ENCODE peak calls at places on chromosome 7, in eight cellular contexts. One of them, this sample, is unnamed.

GRCh38 chr7:144038887-144039286 is 9.9 kb upstream of the OR2A5 start:
- DNase-seq in activated naive CD8-positive, alpha-beta T cell treated with anti-CD3 and anti-CD28 coated beads, Interleukin-2, amount 50 U/mL, for 24 hours: no peak
- DNase-seq in GOT3: no peak
- DNase-seq in central memory CD4-positive, alpha-beta T cell: no peak
- DNase-seq in neuronal stem cell: no peak
- DNase-seq in T-helper 1 cell: no peak
- DNase-seq in A549: no peak
- DNase-seq in SJSA1: no peak
- DNase-seq in this sample: no peak

GRCh38 chr7:104230606-104231005 is 22.8 kb upstream of the ORC5 start:
- DNase-seq in activated naive CD8-positive, alpha-beta T cell treated with anti-CD3 and anti-CD28 coated beads, Interleukin-2, amount 50 U/mL, for 24 hours: no peak
- DNase-seq in GOT3: no peak
- DNase-seq in central memory CD4-positive, alpha-beta T cell: no peak
- DNase-seq in neuronal stem cell: no peak
- DNase-seq in T-helper 1 cell: no peak
- DNase-seq in A549: no peak
- DNase-seq in SJSA1: no peak
- DNase-seq in this sample: no peak

GRCh38 chr7:66043681-66044497 is 31.7 kb upstream of the ASL start:
- DNase-seq in activated naive CD8-positive, alpha-beta T cell treated with anti-CD3 and anti-CD28 coated beads, Interleukin-2, amount 50 U/mL, for 24 hours: peak; percentile 29
- DNase-seq in GOT3: no peak
- DNase-seq in central memory CD4-positive, alpha-beta T cell: no peak
- DNase-seq in neuronal stem cell: no peak
- DNase-seq in T-helper 1 cell: peak; percentile 7
- DNase-seq in A549: no peak
- DNase-seq in SJSA1: no peak
- DNase-seq in this sample: peak; percentile 31

GRCh38 chr7:22332481-22332880 is 24.5 kb downstream of the RAPGEF5 start:
- DNase-seq in activated naive CD8-positive, alpha-beta T cell treated with anti-CD3 and anti-CD28 coated beads, Interleukin-2, amount 50 U/mL, for 24 hours: no peak
- DNase-seq in GOT3: no peak
- DNase-seq in central memory CD4-positive, alpha-beta T cell: no peak
- DNase-seq in neuronal stem cell: no peak
- DNase-seq in T-helper 1 cell: no peak
- DNase-seq in A549: no peak
- DNase-seq in SJSA1: no peak
- DNase-seq in this sample: no peak

GRCh38 chr7:50508471-50508943 is 56.7 kb downstream of the DDC start:
- DNase-seq in activated naive CD8-positive, alpha-beta T cell treated with anti-CD3 and anti-CD28 coated beads, Interleukin-2, amount 50 U/mL, for 24 hours: no peak
- DNase-seq in GOT3: no peak
- DNase-seq in central memory CD4-positive, alpha-beta T cell: no peak
- DNase-seq in neuronal stem cell: no peak
- DNase-seq in T-helper 1 cell: no peak
- DNase-seq in A549: no peak
- DNase-seq in SJSA1: no peak
- DNase-seq in this sample: no peak

GRCh38 chr7:44142028-44142427 is 896 bp upstream of the MYL7 start:
- DNase-seq in activated naive CD8-positive, alpha-beta T cell treated with anti-CD3 and anti-CD28 coated beads, Interleukin-2, amount 50 U/mL, for 24 hours: no peak
- DNase-seq in GOT3: no peak
- DNase-seq in central memory CD4-positive, alpha-beta T cell: no peak
- DNase-seq in neuronal stem cell: no peak
- DNase-seq in T-helper 1 cell: no peak
- DNase-seq in A549: no peak
- DNase-seq in SJSA1: no peak
- DNase-seq in this sample: no peak

GRCh38 chr7:140165422-140165821 is 11.4 kb downstream of the KDM7A start:
- DNase-seq in activated naive CD8-positive, alpha-beta T cell treated with anti-CD3 and anti-CD28 coated beads, Interleukin-2, amount 50 U/mL, for 24 hours: no peak
- DNase-seq in GOT3: no peak
- DNase-seq in central memory CD4-positive, alpha-beta T cell: no peak
- DNase-seq in neuronal stem cell: no peak
- DNase-seq in T-helper 1 cell: no peak
- DNase-seq in A549: peak; percentile 50
- DNase-seq in SJSA1: no peak
- DNase-seq in this sample: peak; percentile 89

GRCh38 chr7:106289848-106290247 is 5.1 kb upstream of the NAMPT start:
- DNase-seq in activated naive CD8-positive, alpha-beta T cell treated with anti-CD3 and anti-CD28 coated beads, Interleukin-2, amount 50 U/mL, for 24 hours: no peak
- DNase-seq in GOT3: no peak
- DNase-seq in central memory CD4-positive, alpha-beta T cell: no peak
- DNase-seq in neuronal stem cell: no peak
- DNase-seq in T-helper 1 cell: no peak
- DNase-seq in A549: no peak
- DNase-seq in SJSA1: no peak
- DNase-seq in this sample: peak; percentile 4

GRCh38 chr7:157525501-157525915 is 188.7 kb downstream of the DNAJB6 start:
- DNase-seq in activated naive CD8-positive, alpha-beta T cell treated with anti-CD3 and anti-CD28 coated beads, Interleukin-2, amount 50 U/mL, for 24 hours: no peak
- DNase-seq in GOT3: no peak
- DNase-seq in central memory CD4-positive, alpha-beta T cell: no peak
- DNase-seq in neuronal stem cell: no peak
- DNase-seq in T-helper 1 cell: no peak
- DNase-seq in A549: peak; percentile 58
- DNase-seq in SJSA1: no peak
- DNase-seq in this sample: no peak

GRCh38 chr7:25671087-25671486 is 442.8 kb upstream of the NPVF start:
- DNase-seq in activated naive CD8-positive, alpha-beta T cell treated with anti-CD3 and anti-CD28 coated beads, Interleukin-2, amount 50 U/mL, for 24 hours: no peak
- DNase-seq in GOT3: no peak
- DNase-seq in central memory CD4-positive, alpha-beta T cell: no peak
- DNase-seq in neuronal stem cell: no peak
- DNase-seq in T-helper 1 cell: no peak
- DNase-seq in A549: no peak
- DNase-seq in SJSA1: no peak
- DNase-seq in this sample: no peak

GRCh38 chr7:99788554-99788953 is 4.6 kb upstream of the CYP3A4 start:
- DNase-seq in activated naive CD8-positive, alpha-beta T cell treated with anti-CD3 and anti-CD28 coated beads, Interleukin-2, amount 50 U/mL, for 24 hours: no peak
- DNase-seq in GOT3: no peak
- DNase-seq in central memory CD4-positive, alpha-beta T cell: no peak
- DNase-seq in neuronal stem cell: no peak
- DNase-seq in T-helper 1 cell: no peak
- DNase-seq in A549: no peak
- DNase-seq in SJSA1: no peak
- DNase-seq in this sample: no peak

GRCh38 chr7:46811529-46811928 is 770.4 kb downstream of the TNS3 start:
- DNase-seq in activated naive CD8-positive, alpha-beta T cell treated with anti-CD3 and anti-CD28 coated beads, Interleukin-2, amount 50 U/mL, for 24 hours: no peak
- DNase-seq in GOT3: peak; percentile 67
- DNase-seq in central memory CD4-positive, alpha-beta T cell: no peak
- DNase-seq in neuronal stem cell: no peak
- DNase-seq in T-helper 1 cell: no peak
- DNase-seq in A549: peak; percentile 26
- DNase-seq in SJSA1: peak; percentile 52
- DNase-seq in this sample: peak; percentile 84

GRCh38 chr7:149885191-149886017 is 11.6 kb downstream of the ATP6V0E2 start:
- DNase-seq in activated naive CD8-positive, alpha-beta T cell treated with anti-CD3 and anti-CD28 coated beads, Interleukin-2, amount 50 U/mL, for 24 hours: no peak
- DNase-seq in GOT3: no peak
- DNase-seq in central memory CD4-positive, alpha-beta T cell: no peak
- DNase-seq in neuronal stem cell: peak; percentile 46
- DNase-seq in T-helper 1 cell: no peak
- DNase-seq in A549: no peak
- DNase-seq in SJSA1: no peak
- DNase-seq in this sample: no peak

GRCh38 chr7:12323415-12323814 is 80.2 kb downstream of the VWDE start:
- DNase-seq in activated naive CD8-positive, alpha-beta T cell treated with anti-CD3 and anti-CD28 coated beads, Interleukin-2, amount 50 U/mL, for 24 hours: no peak
- DNase-seq in GOT3: no peak
- DNase-seq in central memory CD4-positive, alpha-beta T cell: no peak
- DNase-seq in neuronal stem cell: no peak
- DNase-seq in T-helper 1 cell: no peak
- DNase-seq in A549: no peak
- DNase-seq in SJSA1: no peak
- DNase-seq in this sample: no peak

GRCh38 chr7:68488366-68489060 is 1109.8 kb upstream of the AUTS2 start:
- DNase-seq in activated naive CD8-positive, alpha-beta T cell treated with anti-CD3 and anti-CD28 coated beads, Interleukin-2, amount 50 U/mL, for 24 hours: no peak
- DNase-seq in GOT3: no peak
- DNase-seq in central memory CD4-positive, alpha-beta T cell: no peak
- DNase-seq in neuronal stem cell: no peak
- DNase-seq in T-helper 1 cell: no peak
- DNase-seq in A549: no peak
- DNase-seq in SJSA1: no peak
- DNase-seq in this sample: no peak

GRCh38 chr7:44266526-44266925 is 58.9 kb downstream of the CAMK2B start:
- DNase-seq in activated naive CD8-positive, alpha-beta T cell treated with anti-CD3 and anti-CD28 coated beads, Interleukin-2, amount 50 U/mL, for 24 hours: no peak
- DNase-seq in GOT3: no peak
- DNase-seq in central memory CD4-positive, alpha-beta T cell: no peak
- DNase-seq in neuronal stem cell: no peak
- DNase-seq in T-helper 1 cell: no peak
- DNase-seq in A549: no peak
- DNase-seq in SJSA1: no peak
- DNase-seq in this sample: no peak

GRCh38 chr7:3277604-3278572 is 23.2 kb upstream of the SDK1 start:
- DNase-seq in activated naive CD8-positive, alpha-beta T cell treated with anti-CD3 and anti-CD28 coated beads, Interleukin-2, amount 50 U/mL, for 24 hours: no peak
- DNase-seq in GOT3: no peak
- DNase-seq in central memory CD4-positive, alpha-beta T cell: no peak
- DNase-seq in neuronal stem cell: no peak
- DNase-seq in T-helper 1 cell: no peak
- DNase-seq in A549: no peak
- DNase-seq in SJSA1: no peak
- DNase-seq in this sample: peak; percentile 21

GRCh38 chr7:45973725-45974532 is 52.9 kb upstream of the IGFBP3 start:
- DNase-seq in activated naive CD8-positive, alpha-beta T cell treated with anti-CD3 and anti-CD28 coated beads, Interleukin-2, amount 50 U/mL, for 24 hours: no peak
- DNase-seq in GOT3: no peak
- DNase-seq in central memory CD4-positive, alpha-beta T cell: no peak
- DNase-seq in neuronal stem cell: no peak
- DNase-seq in T-helper 1 cell: no peak
- DNase-seq in A549: peak; percentile 85
- DNase-seq in SJSA1: peak; percentile 80
- DNase-seq in this sample: no peak

GRCh38 chr7:5701085-5701914 is 80.2 kb downstream of the RNF216 start:
- DNase-seq in activated naive CD8-positive, alpha-beta T cell treated with anti-CD3 and anti-CD28 coated beads, Interleukin-2, amount 50 U/mL, for 24 hours: peak; percentile 73
- DNase-seq in GOT3: no peak
- DNase-seq in central memory CD4-positive, alpha-beta T cell: peak; percentile 44
- DNase-seq in neuronal stem cell: no peak
- DNase-seq in T-helper 1 cell: peak; percentile 41
- DNase-seq in A549: no peak
- DNase-seq in SJSA1: no peak
- DNase-seq in this sample: peak; percentile 30